ENCODE peak calls at places on chromosomes 16 and 17, in seven cellular contexts. K, T, X, A, Z, W and S are unnamed samples.
A peak's percentile ranks its signal among the peaks of the same experiment; 100 is the strongest.

GRCh38 chr17:17950806-17951205 is 21.4 kb downstream of the TOM1L2 start:
- DNase-seq in W (no peak), A (no peak), Z (no peak), T (no peak), K (no peak), X (no peak), S (no peak)

GRCh38 chr16:81571175-81571574 is 126.6 kb downstream of the CMIP start:
- DNase-seq in T (no peak), K (no peak), Z (no peak), W (no peak), A (no peak), X (no peak), S (no peak)

GRCh38 chr16:5490499-5490898 is 392.9 kb upstream of the EEF2KMT start:
- DNase-seq in W (no peak), T (no peak), K (peak; percentile 60), Z (no peak), A (no peak), X (no peak), S (peak; percentile 2)

GRCh38 chr16:70663524-70664324 is 17.4 kb downstream of the IL34 start:
- DNase-seq in X (no peak), Z (no peak), K (no peak), T (no peak), A (no peak), W (no peak), S (no peak)

GRCh38 chr16:16014329-16015224 is 65.2 kb downstream of the ABCC1 start:
- DNase-seq in X (no peak), T (peak; percentile 23), W (no peak), K (no peak), A (no peak), Z (no peak), S (no peak)

GRCh38 chr17:77247048-77247541 is 106.3 kb downstream of the SEC14L1 start:
- DNase-seq in K (peak; percentile 90), A (peak; percentile 49), X (no peak), Z (peak; percentile 82), W (no peak), T (peak; percentile 78), S (peak; percentile 87)

GRCh38 chr17:76868669-76869208 is 535 bp downstream of the MGAT5B start:
- DNase-seq in A (no peak), Z (no peak), K (no peak), T (no peak), W (no peak), X (no peak), S (no peak)

GRCh38 chr17:28718317-28718672 is 627 bp upstream of the RAB34 start:
- DNase-seq in W (no peak), A (no peak), T (no peak), K (no peak), Z (no peak), X (no peak), S (no peak)

GRCh38 chr17:8954339-8954738 is 11.2 kb downstream of the PIK3R5 start:
- DNase-seq in A (no peak), T (no peak), X (no peak), Z (peak; percentile 81), W (no peak), K (peak; percentile 38), S (peak; percentile 78)

GRCh38 chr17:39591958-39592954 is 15.5 kb downstream of the NEUROD2 start:
- DNase-seq in K (no peak), A (no peak), W (no peak), Z (no peak), T (peak; percentile 19), X (no peak), S (no peak)

GRCh38 chr16:52238710-52239109 is 308.2 kb downstream of the TOX3 start:
- DNase-seq in A (no peak), T (no peak), W (no peak), K (no peak), X (no peak), Z (no peak), S (no peak)

GRCh38 chr17:68399638-68400403 is 57.5 kb downstream of the WIPI1 start:
- DNase-seq in K (no peak), W (no peak), A (no peak), X (no peak), T (no peak), Z (no peak), S (peak; percentile 48)